ENCODE peak calls at places on chromosome 9, in nine cellular contexts. O is NCI-H460, F is hepatic stellate cell, W is amniotic stem cell, D is HEK293T, Y is HCT116, Z is endothelial cell of umbilical vein, S is NCI-H510A, G is upper lobe of right lung. E is an unnamed sample.

GRCh38 chr9:6501526-6502210 is 88.7 kb downstream of the UHRF2 start:
- DNase-seq in F (no peak), O (no peak), D (no peak), Y (no peak), S (no peak), Z (no peak), W (no peak), G (no peak), E (no peak)

GRCh38 chr9:73042155-73042554 is 89.3 kb upstream of the ALDH1A1 start:
- DNase-seq in Y (no peak), O (no peak), S (no peak), G (no peak), F (peak), Z (no peak), D (no peak), W (no peak), E (no peak)

GRCh38 chr9:3920586-3921582 is 379.0 kb downstream of the GLIS3 start:
- DNase-seq in W (no peak), S (no peak), Z (no peak), G (no peak), F (no peak), Y (no peak), D (no peak), O (no peak), E (no peak)

GRCh38 chr9:116868212-116868611 is 181.1 kb downstream of the TRIM32 start:
- DNase-seq in O (no peak), Z (no peak), D (no peak), W (no peak), G (no peak), Y (no peak), F (no peak), S (no peak), E (no peak)

GRCh38 chr9:95004452-95005275 is 278.2 kb downstream of the AOPEP start:
- DNase-seq in O (no peak), G (peak), W (no peak), Z (peak), S (peak), Y (no peak), D (peak), F (no peak), E (no peak)

GRCh38 chr9:89418882-89419641 is 78.9 kb downstream of the SEMA4D start:
- DNase-seq in Y (no peak), Z (no peak), G (no peak), F (no peak), D (no peak), O (no peak), S (no peak), W (no peak), E (no peak)

GRCh38 chr9:93903886-93904648 is 51.1 kb downstream of the BARX1 start:
- DNase-seq in D (no peak), Z (no peak), S (no peak), G (peak), O (no peak), Y (no peak), W (no peak), F (no peak), E (no peak)

GRCh38 chr9:72932669-72933068 is 20.2 kb downstream of the ALDH1A1 start:
- DNase-seq in F (peak), Z (no peak), O (no peak), W (no peak), S (no peak), Y (no peak), D (no peak), G (no peak), E (no peak)

E was measured in AG04450.